ENCODE peak calls at places on chromosomes 6 and 20, in ten cellular contexts. One of them, this sample, is unnamed.

GRCh38 chr20:53599378-53599777 is 5.7 kb upstream of the ZNF217 start:
- DNase-seq in lower lobe of right lung: no peak
- DNase-seq in CD8-positive, alpha-beta T cell: no peak
- DNase-seq in dorsolateral prefrontal cortex: no peak
- DNase-seq in sigmoid colon: peak; percentile 45
- DNase-seq in transverse colon: no peak
- DNase-seq in endothelial cell of umbilical vein: no peak
- DNase-seq in naive thymus-derived CD4-positive, alpha-beta T cell: no peak
- DNase-seq in OCI-LY7: no peak
- DNase-seq in ascending aorta: no peak
- DNase-seq in this sample: no peak

GRCh38 chr6:52503853-52504777 is 72.7 kb downstream of the TRAM2 start:
- DNase-seq in lower lobe of right lung: peak; percentile 95
- DNase-seq in CD8-positive, alpha-beta T cell: no peak
- DNase-seq in dorsolateral prefrontal cortex: no peak
- DNase-seq in sigmoid colon: peak; percentile 83
- DNase-seq in transverse colon: peak; percentile 97
- DNase-seq in endothelial cell of umbilical vein: peak; percentile 49
- DNase-seq in naive thymus-derived CD4-positive, alpha-beta T cell: no peak
- DNase-seq in OCI-LY7: no peak
- DNase-seq in ascending aorta: peak; percentile 87
- DNase-seq in this sample: no peak

GRCh38 chr6:29974901-29975560 is 32.7 kb downstream of the HLA-A start:
- DNase-seq in lower lobe of right lung: no peak
- DNase-seq in CD8-positive, alpha-beta T cell: no peak
- DNase-seq in dorsolateral prefrontal cortex: no peak
- DNase-seq in sigmoid colon: no peak
- DNase-seq in transverse colon: no peak
- DNase-seq in endothelial cell of umbilical vein: peak; percentile 21
- DNase-seq in naive thymus-derived CD4-positive, alpha-beta T cell: no peak
- DNase-seq in OCI-LY7: no peak
- DNase-seq in ascending aorta: no peak
- DNase-seq in this sample: no peak

GRCh38 chr6:7672066-7673062 is 53.5 kb upstream of the BMP6 start:
- DNase-seq in lower lobe of right lung: no peak
- DNase-seq in CD8-positive, alpha-beta T cell: no peak
- DNase-seq in dorsolateral prefrontal cortex: no peak
- DNase-seq in sigmoid colon: no peak
- DNase-seq in transverse colon: no peak
- DNase-seq in endothelial cell of umbilical vein: no peak
- DNase-seq in naive thymus-derived CD4-positive, alpha-beta T cell: no peak
- DNase-seq in OCI-LY7: no peak
- DNase-seq in ascending aorta: no peak
- DNase-seq in this sample: no peak

GRCh38 chr6:122621638-122622037 is 11.4 kb downstream of the PKIB start:
- DNase-seq in lower lobe of right lung: no peak
- DNase-seq in CD8-positive, alpha-beta T cell: no peak
- DNase-seq in dorsolateral prefrontal cortex: no peak
- DNase-seq in sigmoid colon: no peak
- DNase-seq in transverse colon: no peak
- DNase-seq in endothelial cell of umbilical vein: no peak
- DNase-seq in naive thymus-derived CD4-positive, alpha-beta T cell: no peak
- DNase-seq in OCI-LY7: no peak
- DNase-seq in ascending aorta: no peak
- DNase-seq in this sample: no peak

GRCh38 chr20:952196-952795 is 36.2 kb upstream of the ANGPT4 start:
- DNase-seq in lower lobe of right lung: no peak
- DNase-seq in CD8-positive, alpha-beta T cell: no peak
- DNase-seq in dorsolateral prefrontal cortex: no peak
- DNase-seq in sigmoid colon: no peak
- DNase-seq in transverse colon: no peak
- DNase-seq in endothelial cell of umbilical vein: no peak
- DNase-seq in naive thymus-derived CD4-positive, alpha-beta T cell: no peak
- DNase-seq in OCI-LY7: no peak
- DNase-seq in ascending aorta: no peak
- DNase-seq in this sample: no peak

GRCh38 chr6:151399679-151400078 is 8.3 kb upstream of the ZBTB2 start:
- DNase-seq in lower lobe of right lung: no peak
- DNase-seq in CD8-positive, alpha-beta T cell: no peak
- DNase-seq in dorsolateral prefrontal cortex: no peak
- DNase-seq in sigmoid colon: no peak
- DNase-seq in transverse colon: no peak
- DNase-seq in endothelial cell of umbilical vein: no peak
- DNase-seq in naive thymus-derived CD4-positive, alpha-beta T cell: no peak
- DNase-seq in OCI-LY7: no peak
- DNase-seq in ascending aorta: no peak
- DNase-seq in this sample: no peak

GRCh38 chr20:45890077-45890996 is 671 bp downstream of the NEURL2 start:
- DNase-seq in lower lobe of right lung: peak; percentile 88
- DNase-seq in CD8-positive, alpha-beta T cell: peak; percentile 29
- DNase-seq in dorsolateral prefrontal cortex: peak; percentile 82
- DNase-seq in sigmoid colon: peak; percentile 94
- DNase-seq in transverse colon: peak; percentile 85
- DNase-seq in endothelial cell of umbilical vein: peak; percentile 89
- DNase-seq in naive thymus-derived CD4-positive, alpha-beta T cell: peak; percentile 46
- DNase-seq in OCI-LY7: peak; percentile 21
- DNase-seq in ascending aorta: no peak
- DNase-seq in this sample: no peak

GRCh38 chr20:21006611-21007010 is 99.5 kb downstream of the LINC00237 start:
- DNase-seq in lower lobe of right lung: no peak
- DNase-seq in CD8-positive, alpha-beta T cell: no peak
- DNase-seq in dorsolateral prefrontal cortex: no peak
- DNase-seq in sigmoid colon: no peak
- DNase-seq in transverse colon: no peak
- DNase-seq in endothelial cell of umbilical vein: no peak
- DNase-seq in naive thymus-derived CD4-positive, alpha-beta T cell: no peak
- DNase-seq in OCI-LY7: no peak
- DNase-seq in ascending aorta: no peak
- DNase-seq in this sample: no peak

GRCh38 chr6:133992992-133993682 is 40.1 kb downstream of the TBPL1 start:
- DNase-seq in lower lobe of right lung: no peak
- DNase-seq in CD8-positive, alpha-beta T cell: no peak
- DNase-seq in dorsolateral prefrontal cortex: no peak
- DNase-seq in sigmoid colon: no peak
- DNase-seq in transverse colon: no peak
- DNase-seq in endothelial cell of umbilical vein: no peak
- DNase-seq in naive thymus-derived CD4-positive, alpha-beta T cell: no peak
- DNase-seq in OCI-LY7: no peak
- DNase-seq in ascending aorta: no peak
- DNase-seq in this sample: no peak

GRCh38 chr6:79706527-79706926 is 75.4 kb downstream of the SH3BGRL2 start:
- DNase-seq in lower lobe of right lung: no peak
- DNase-seq in CD8-positive, alpha-beta T cell: no peak
- DNase-seq in dorsolateral prefrontal cortex: no peak
- DNase-seq in sigmoid colon: no peak
- DNase-seq in transverse colon: no peak
- DNase-seq in endothelial cell of umbilical vein: no peak
- DNase-seq in naive thymus-derived CD4-positive, alpha-beta T cell: no peak
- DNase-seq in OCI-LY7: no peak
- DNase-seq in ascending aorta: no peak
- DNase-seq in this sample: no peak

GRCh38 chr20:36384022-36384619 is 78.0 kb downstream of the DLGAP4 start:
- DNase-seq in lower lobe of right lung: no peak
- DNase-seq in CD8-positive, alpha-beta T cell: no peak
- DNase-seq in dorsolateral prefrontal cortex: no peak
- DNase-seq in sigmoid colon: no peak
- DNase-seq in transverse colon: no peak
- DNase-seq in endothelial cell of umbilical vein: peak; percentile 42
- DNase-seq in naive thymus-derived CD4-positive, alpha-beta T cell: peak; percentile 27
- DNase-seq in OCI-LY7: peak; percentile 49
- DNase-seq in ascending aorta: no peak
- DNase-seq in this sample: no peak

GRCh38 chr6:137518584-137518983 is 24.4 kb upstream of the OLIG3 start:
- DNase-seq in lower lobe of right lung: no peak
- DNase-seq in CD8-positive, alpha-beta T cell: no peak
- DNase-seq in dorsolateral prefrontal cortex: no peak
- DNase-seq in sigmoid colon: no peak
- DNase-seq in transverse colon: no peak
- DNase-seq in endothelial cell of umbilical vein: no peak
- DNase-seq in naive thymus-derived CD4-positive, alpha-beta T cell: no peak
- DNase-seq in OCI-LY7: no peak
- DNase-seq in ascending aorta: no peak
- DNase-seq in this sample: no peak

GRCh38 chr6:156780117-156780641 is 3.0 kb downstream of the ARID1B start:
- DNase-seq in lower lobe of right lung: no peak
- DNase-seq in CD8-positive, alpha-beta T cell: peak; percentile 33
- DNase-seq in dorsolateral prefrontal cortex: peak; percentile 83
- DNase-seq in sigmoid colon: no peak
- DNase-seq in transverse colon: peak; percentile 63
- DNase-seq in endothelial cell of umbilical vein: peak; percentile 91
- DNase-seq in naive thymus-derived CD4-positive, alpha-beta T cell: peak; percentile 49
- DNase-seq in OCI-LY7: peak; percentile 87
- DNase-seq in ascending aorta: no peak
- DNase-seq in this sample: no peak

GRCh38 chr20:31820228-31820627 is 1.1 kb downstream of the MYLK2 start:
- DNase-seq in lower lobe of right lung: no peak
- DNase-seq in CD8-positive, alpha-beta T cell: no peak
- DNase-seq in dorsolateral prefrontal cortex: no peak
- DNase-seq in sigmoid colon: no peak
- DNase-seq in transverse colon: no peak
- DNase-seq in endothelial cell of umbilical vein: no peak
- DNase-seq in naive thymus-derived CD4-positive, alpha-beta T cell: no peak
- DNase-seq in OCI-LY7: no peak
- DNase-seq in ascending aorta: no peak
- DNase-seq in this sample: no peak

GRCh38 chr20:59811681-59812171 is 121.7 kb downstream of the SYCP2 start:
- DNase-seq in lower lobe of right lung: no peak
- DNase-seq in CD8-positive, alpha-beta T cell: no peak
- DNase-seq in dorsolateral prefrontal cortex: peak; percentile 9
- DNase-seq in sigmoid colon: no peak
- DNase-seq in transverse colon: no peak
- DNase-seq in endothelial cell of umbilical vein: no peak
- DNase-seq in naive thymus-derived CD4-positive, alpha-beta T cell: no peak
- DNase-seq in OCI-LY7: no peak
- DNase-seq in ascending aorta: no peak
- DNase-seq in this sample: peak; percentile 61

DNA sequence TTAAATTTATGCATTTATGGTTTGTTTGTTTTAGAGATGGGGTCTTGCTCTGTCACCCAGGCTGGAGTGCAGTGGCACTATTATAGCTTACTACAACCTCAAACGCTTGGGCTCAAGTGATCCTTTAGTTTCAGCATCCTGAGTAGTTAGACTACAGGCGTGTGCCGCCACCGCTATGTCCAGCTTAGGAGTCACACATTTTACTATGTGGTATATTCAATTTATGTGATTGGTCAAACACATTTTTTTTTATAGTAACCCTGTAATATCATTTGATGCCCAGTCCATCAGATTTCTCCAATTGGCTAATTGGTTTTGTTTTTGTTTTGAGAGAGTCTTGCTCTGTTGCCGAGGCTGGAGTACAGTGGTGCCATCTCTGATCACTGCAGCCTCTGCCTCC is 2.3 kb downstream of the DTD1 start:
- DNase-seq in lower lobe of right lung: no peak
- DNase-seq in CD8-positive, alpha-beta T cell: no peak
- DNase-seq in dorsolateral prefrontal cortex: no peak
- DNase-seq in sigmoid colon: no peak
- DNase-seq in transverse colon: no peak
- DNase-seq in endothelial cell of umbilical vein: no peak
- DNase-seq in naive thymus-derived CD4-positive, alpha-beta T cell: no peak
- DNase-seq in OCI-LY7: peak; percentile 4
- DNase-seq in ascending aorta: no peak
- DNase-seq in this sample: no peak
- H3K27ac ChIP-seq in lower lobe of right lung: no peak overlapping the region
- H3K27ac ChIP-seq in CD8-positive, alpha-beta T cell: no peak overlapping the region
- H3K27ac ChIP-seq in dorsolateral prefrontal cortex: no peak overlapping the region
- H3K27ac ChIP-seq in sigmoid colon: no peak overlapping the region
- H3K27ac ChIP-seq in transverse colon: no peak overlapping the region
- H3K27ac ChIP-seq in endothelial cell of umbilical vein: no peak overlapping the region
- H3K27ac ChIP-seq in naive thymus-derived CD4-positive, alpha-beta T cell: no peak overlapping the region
- H3K27ac ChIP-seq in OCI-LY7: no peak overlapping the region
- H3K27ac ChIP-seq in ascending aorta: no peak overlapping the region
- H3K27ac ChIP-seq in this sample: no peak overlapping the region

GRCh38 chr6:27178860-27179259 is 68.6 kb upstream of the PRSS16 start:
- DNase-seq in lower lobe of right lung: no peak
- DNase-seq in CD8-positive, alpha-beta T cell: no peak
- DNase-seq in dorsolateral prefrontal cortex: no peak
- DNase-seq in sigmoid colon: no peak
- DNase-seq in transverse colon: no peak
- DNase-seq in endothelial cell of umbilical vein: no peak
- DNase-seq in naive thymus-derived CD4-positive, alpha-beta T cell: no peak
- DNase-seq in OCI-LY7: no peak
- DNase-seq in ascending aorta: no peak
- DNase-seq in this sample: no peak
- H3K27ac ChIP-seq in lower lobe of right lung: no peak overlapping the region
- H3K27ac ChIP-seq in CD8-positive, alpha-beta T cell: no peak overlapping the region
- H3K27ac ChIP-seq in dorsolateral prefrontal cortex: no peak overlapping the region
- H3K27ac ChIP-seq in sigmoid colon: no peak overlapping the region
- H3K27ac ChIP-seq in transverse colon: peak overlapping the region; percentile 96
- H3K27ac ChIP-seq in endothelial cell of umbilical vein: no peak overlapping the region
- H3K27ac ChIP-seq in naive thymus-derived CD4-positive, alpha-beta T cell: no peak overlapping the region
- H3K27ac ChIP-seq in OCI-LY7: no peak overlapping the region
- H3K27ac ChIP-seq in ascending aorta: no peak overlapping the region
- H3K27ac ChIP-seq in this sample: no peak overlapping the region

DNA sequence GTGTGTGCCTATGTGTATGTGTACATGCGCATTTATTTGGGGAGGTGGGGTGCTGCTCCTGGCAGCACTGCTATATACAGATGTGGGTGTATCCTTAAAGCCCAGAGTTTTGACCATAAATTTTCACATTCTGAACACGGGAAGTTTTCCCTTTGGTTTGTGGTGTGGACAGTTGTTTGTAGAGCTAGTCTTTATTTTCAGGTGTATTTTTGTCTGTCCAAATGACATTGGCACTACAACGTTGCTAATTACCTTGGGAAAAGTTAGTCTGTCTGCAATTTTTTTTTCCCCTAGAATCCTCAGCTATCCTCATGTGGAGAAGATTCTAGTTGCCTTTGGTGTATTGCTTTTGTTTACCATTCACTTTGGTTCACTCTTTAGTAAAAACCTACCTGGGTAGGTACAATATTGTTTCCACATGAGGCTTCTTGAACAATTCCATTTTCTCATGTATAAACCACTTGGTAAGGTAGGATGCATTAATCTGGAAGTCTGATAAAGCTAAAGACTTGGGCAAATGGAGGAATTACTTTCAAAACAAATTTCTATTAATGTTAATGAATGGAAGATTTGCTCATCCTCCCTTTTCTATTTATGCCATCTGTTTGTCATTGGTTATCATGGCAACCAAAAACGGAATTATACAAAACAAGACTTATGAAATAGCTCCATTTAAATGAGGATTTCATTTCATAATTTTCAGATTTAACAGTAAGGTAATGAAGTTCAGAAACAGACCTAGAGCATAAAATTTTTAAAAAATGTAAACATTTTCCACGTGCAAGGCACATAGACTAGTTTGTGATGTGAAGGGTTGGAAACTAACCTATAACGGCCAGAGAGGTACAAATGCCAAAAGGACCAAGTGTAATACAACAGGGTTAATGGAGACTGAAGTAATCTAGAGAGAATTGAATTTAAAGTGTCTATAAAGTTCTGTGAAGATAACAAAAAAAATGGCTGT is 3.9 kb downstream of the CCN2 start:
- DNase-seq in lower lobe of right lung: no peak
- DNase-seq in CD8-positive, alpha-beta T cell: no peak
- DNase-seq in dorsolateral prefrontal cortex: no peak
- DNase-seq in sigmoid colon: no peak
- DNase-seq in transverse colon: no peak
- DNase-seq in endothelial cell of umbilical vein: peak; percentile 93
- DNase-seq in naive thymus-derived CD4-positive, alpha-beta T cell: no peak
- DNase-seq in OCI-LY7: no peak
- DNase-seq in ascending aorta: no peak
- DNase-seq in this sample: no peak
- H3K27ac ChIP-seq in lower lobe of right lung: no peak overlapping the region
- H3K27ac ChIP-seq in CD8-positive, alpha-beta T cell: no peak overlapping the region
- H3K27ac ChIP-seq in dorsolateral prefrontal cortex: no peak overlapping the region
- H3K27ac ChIP-seq in sigmoid colon: peak overlapping the region; percentile 98
- H3K27ac ChIP-seq in transverse colon: peak overlapping the region; percentile 95
- H3K27ac ChIP-seq in endothelial cell of umbilical vein: peak overlapping the region; percentile 7
- H3K27ac ChIP-seq in naive thymus-derived CD4-positive, alpha-beta T cell: no peak overlapping the region
- H3K27ac ChIP-seq in OCI-LY7: no peak overlapping the region
- H3K27ac ChIP-seq in ascending aorta: peak overlapping the region; percentile 92
- H3K27ac ChIP-seq in this sample: peak overlapping the region; percentile 92

GRCh38 chr6:105595829-105596228 is 192.9 kb upstream of the PREP start:
- DNase-seq in lower lobe of right lung: no peak
- DNase-seq in CD8-positive, alpha-beta T cell: no peak
- DNase-seq in dorsolateral prefrontal cortex: no peak
- DNase-seq in sigmoid colon: no peak
- DNase-seq in transverse colon: no peak
- DNase-seq in endothelial cell of umbilical vein: no peak
- DNase-seq in naive thymus-derived CD4-positive, alpha-beta T cell: no peak
- DNase-seq in OCI-LY7: no peak
- DNase-seq in ascending aorta: no peak
- DNase-seq in this sample: no peak
- H3K27ac ChIP-seq in lower lobe of right lung: no peak overlapping the region
- H3K27ac ChIP-seq in CD8-positive, alpha-beta T cell: no peak overlapping the region
- H3K27ac ChIP-seq in dorsolateral prefrontal cortex: no peak overlapping the region
- H3K27ac ChIP-seq in sigmoid colon: peak overlapping the region; percentile 55
- H3K27ac ChIP-seq in transverse colon: peak overlapping the region; percentile 30
- H3K27ac ChIP-seq in endothelial cell of umbilical vein: no peak overlapping the region
- H3K27ac ChIP-seq in naive thymus-derived CD4-positive, alpha-beta T cell: no peak overlapping the region
- H3K27ac ChIP-seq in OCI-LY7: no peak overlapping the region
- H3K27ac ChIP-seq in ascending aorta: no peak overlapping the region
- H3K27ac ChIP-seq in this sample: peak overlapping the region; percentile 43

This sample was measured in vagina.